ENCODE peak calls at places on chromosome 22, in four cellular contexts. Z is heart right ventricle, F is cardiac fibroblast, M is PC-3. N is an unnamed sample.

GRCh38 chr22:27716074-27716473 is 85.5 kb downstream of the MN1 start:
- DNase-seq in Z (no peak), F (no peak), M (no peak), N (no peak)

GRCh38 chr22:30021338-30021737 is 58.9 kb upstream of the HORMAD2 start:
- DNase-seq in Z (no peak), F (no peak), M (no peak), N (no peak)

GRCh38 chr22:18955696-18956095 is 19.6 kb upstream of the PRODH start:
- DNase-seq in Z (no peak), F (no peak), M (no peak), N (no peak)

GRCh38 chr22:46267431-46268279 is at the start of gene TTC38:
- DNase-seq in Z (peak), F (peak), M (peak), N (peak)

GRCh38 chr22:43540570-43540969 is 128.8 kb downstream of the MPPED1 start:
- DNase-seq in Z (no peak), F (no peak), M (no peak), N (no peak)

GRCh38 chr22:48706934-48707748 is 1120.5 kb downstream of the BRD1 start:
- DNase-seq in Z (no peak), F (no peak), M (no peak), N (no peak)

GRCh38 chr22:37745548-37746365 is 48.9 kb downstream of the TRIOBP start:
- DNase-seq in Z (peak), F (peak), M (peak), N (peak)

GRCh38 chr22:26553056-26553752 is 36.7 kb downstream of the TPST2 start:
- DNase-seq in Z (no peak), F (peak), M (peak), N (peak)

GRCh38 chr22:39309364-39309861 is 10.0 kb downstream of the RPL3 start:
- DNase-seq in Z (no peak), F (no peak), M (no peak), N (peak)
- TF ChIP-seq CTCF in Z (no peak), F (peak), M (peak), N (peak)

GRCh38 chr22:36453266-36453607 is 28.2 kb downstream of the TXN2 start:
- DNase-seq in Z (no peak), F (no peak), M (peak), N (no peak)
- TF ChIP-seq CTCF in Z (no peak), F (no peak), M (no peak), N (no peak)

GRCh38 chr22:31947296-31947695 is 3.0 kb downstream of the YWHAH start:
- DNase-seq in Z (peak), F (peak), M (no peak), N (peak)
- TF ChIP-seq CTCF in Z (peak), F (peak), M (peak), N (peak)

DNA sequence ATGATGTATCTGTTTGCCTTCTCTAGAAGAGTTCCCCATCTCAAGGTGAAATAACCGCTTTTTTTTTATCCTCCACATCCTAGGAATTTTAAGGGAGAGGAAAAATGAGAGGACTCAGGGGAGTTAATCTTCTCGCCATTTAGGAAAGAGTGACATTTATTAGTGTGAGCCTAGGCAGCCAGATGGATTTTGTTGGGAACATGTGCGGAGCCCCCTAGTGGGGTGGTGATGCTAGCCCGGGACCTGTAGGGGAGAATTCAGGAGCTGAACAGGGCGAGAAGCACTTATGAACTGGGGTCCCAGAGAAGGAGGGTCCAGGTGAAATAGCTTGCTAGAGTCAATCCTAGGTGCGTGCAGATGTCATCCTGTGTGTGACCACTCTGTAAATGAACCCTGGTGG is 10.7 kb downstream of the IL17RA start:
- DNase-seq in Z (no peak), F (peak), M (no peak), N (no peak)
- TF ChIP-seq CTCF in Z (peak), F (peak), M (peak), N (peak)